ENCODE peak calls at places on chromosomes 3 and 15, in eight cellular contexts. G, R, M, S, Q, X, N and B are unnamed samples.

GRCh38 chr3:185824051-185824466 is 783 bp downstream of the IGF2BP2 start:
- DNase-seq in R (peak; percentile 43), Q (peak; percentile 43), G (no peak), S (no peak), X (no peak), M (peak; percentile 32), N (no peak), B (no peak)

GRCh38 chr15:67076147-67076843 is 10.9 kb downstream of the SMAD3 start:
- DNase-seq in R (peak; percentile 75), S (peak; percentile 72), X (no peak), N (peak; percentile 67), M (peak; percentile 80), G (peak; percentile 86), Q (no peak), B (no peak)

GRCh38 chr3:45606991-45607712 is 12.6 kb downstream of the LIMD1 start:
- DNase-seq in M (no peak), G (no peak), X (no peak), N (no peak), S (no peak), R (peak; percentile 33), Q (no peak), B (no peak)

GRCh38 chr3:30952786-30953185 is 58.3 kb upstream of the GADL1 start:
- DNase-seq in Q (no peak), S (no peak), X (no peak), M (peak; percentile 34), R (no peak), N (no peak), G (peak; percentile 17), B (peak; percentile 8)

GRCh38 chr3:189372205-189372764 is 200.5 kb downstream of the TPRG1 start:
- DNase-seq in S (no peak), Q (no peak), G (no peak), M (no peak), N (no peak), X (no peak), R (peak; percentile 61), B (no peak)

GRCh38 chr3:27976933-27977332 is 254.8 kb upstream of the EOMES start:
- DNase-seq in R (peak; percentile 5), G (peak; percentile 59), S (peak; percentile 27), X (no peak), M (peak; percentile 55), N (no peak), Q (no peak), B (peak; percentile 29)

GRCh38 chr3:195760345-195760983 is 39.7 kb downstream of the MUC20 start:
- DNase-seq in N (no peak), S (no peak), R (no peak), Q (no peak), X (no peak), G (no peak), M (peak; percentile 53), B (no peak)

GRCh38 chr3:46371802-46372340 is 1.1 kb downstream of the CCR5 start:
- DNase-seq in R (no peak), S (no peak), Q (no peak), X (no peak), G (no peak), N (no peak), M (no peak), B (no peak)

GRCh38 chr3:138921316-138922292 is 25.3 kb downstream of the FOXL2 start:
- DNase-seq in X (no peak), S (peak; percentile 21), Q (no peak), M (peak; percentile 87), R (peak; percentile 81), G (peak; percentile 82), N (no peak), B (peak; percentile 82)

GRCh38 chr3:171306631-171307030 is 153.6 kb downstream of the TNIK start:
- DNase-seq in Q (peak; percentile 44), G (peak; percentile 95), M (peak; percentile 95), S (peak; percentile 10), N (no peak), R (peak; percentile 96), X (no peak), B (peak; percentile 89)

GRCh38 chr3:17183951-17184550 is 299.3 kb downstream of the PLCL2 start:
- DNase-seq in N (no peak), Q (no peak), S (peak; percentile 30), G (peak; percentile 59), R (peak; percentile 39), M (peak; percentile 49), X (no peak), B (peak; percentile 16)

GRCh38 chr15:52804526-52805081 is 14.5 kb upstream of the ONECUT1 start:
- DNase-seq in G (no peak), M (no peak), S (no peak), Q (no peak), N (no peak), X (peak; percentile 65), R (no peak), B (no peak)

GRCh38 chr3:115615001-115615447 is 8.3 kb upstream of the GAP43 start:
- DNase-seq in S (no peak), R (peak; percentile 1), X (no peak), M (peak; percentile 12), N (no peak), G (peak; percentile 20), Q (no peak), B (no peak)

DNA sequence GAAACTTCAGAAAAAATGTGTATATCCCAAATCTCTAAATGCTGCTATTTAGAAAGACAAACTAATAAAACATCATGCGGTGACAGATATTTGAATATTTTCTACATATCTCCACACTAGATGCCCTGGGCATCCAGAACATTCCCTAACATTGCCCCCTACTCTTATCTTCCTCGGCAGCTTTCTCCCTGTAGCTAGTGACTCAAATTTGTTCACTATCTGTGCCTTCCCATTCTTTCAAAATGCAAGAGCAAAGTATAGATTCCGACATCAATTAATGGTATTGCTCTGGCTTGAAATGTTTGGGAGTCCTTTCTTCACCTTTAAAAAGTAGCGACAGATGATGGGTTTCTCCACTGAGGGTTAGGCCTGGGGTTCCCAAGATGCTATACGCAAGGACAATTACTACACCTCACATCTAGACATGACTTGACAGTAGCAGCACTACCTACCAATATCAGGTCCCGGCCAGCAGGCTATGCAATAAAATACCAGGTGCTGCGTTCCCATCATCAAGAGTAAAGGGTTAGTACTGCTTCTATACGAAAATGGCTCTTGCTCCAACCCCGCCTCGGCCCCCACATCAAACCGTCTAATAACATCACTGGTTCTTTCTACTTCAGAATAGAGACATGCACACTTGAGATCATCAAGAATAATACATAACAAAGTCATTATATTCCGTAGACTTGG is 615 bp downstream of the UBR1 start:
- DNase-seq in X (peak; percentile 48), G (peak; percentile 13), M (no peak), Q (peak; percentile 41), S (peak; percentile 12), N (peak; percentile 20), R (no peak), B (no peak)
- TF ChIP-seq CTCF in X (no peak), G (no peak), M (no peak), Q (no peak), S (no peak), N (no peak), R (no peak), B (no peak)

DNA sequence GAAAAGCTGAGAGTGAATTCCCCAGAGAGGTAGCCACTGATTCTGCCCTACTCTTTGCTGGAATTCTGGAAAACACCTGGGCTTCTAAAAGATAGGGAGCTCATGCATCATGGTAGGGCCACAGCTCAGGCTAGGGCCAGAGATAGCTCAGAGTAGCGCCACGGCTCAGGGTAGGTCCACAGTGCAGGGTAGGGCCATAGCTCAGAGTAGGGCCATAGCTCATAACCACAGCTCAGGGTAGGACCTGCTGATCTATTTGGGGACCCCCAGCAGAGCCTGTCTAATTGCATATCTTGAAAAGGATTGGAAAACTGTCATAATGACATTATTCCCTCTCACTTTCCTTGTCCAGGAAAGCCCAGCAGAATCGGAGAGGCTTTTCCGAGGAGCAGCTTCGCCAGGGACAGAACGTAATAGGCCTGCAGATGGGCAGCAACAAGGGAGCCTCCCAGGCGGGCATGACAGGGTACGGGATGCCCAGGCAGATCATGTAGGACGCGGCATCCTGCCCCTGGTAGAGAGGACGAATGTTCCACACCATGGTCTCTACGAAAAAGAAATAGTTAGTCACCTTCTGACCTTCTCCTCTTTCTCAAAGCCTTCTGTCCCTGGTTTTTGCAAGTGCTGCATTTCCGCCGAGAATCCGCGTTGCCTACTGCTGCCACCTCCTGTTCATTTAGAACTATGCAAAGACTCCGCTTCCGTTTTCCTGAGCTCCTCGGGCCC is 14.5 kb downstream of the TAGLN3 start:
- DNase-seq in N (peak; percentile 17), X (peak; percentile 62), G (peak; percentile 85), M (peak; percentile 85), R (peak; percentile 84), Q (peak; percentile 55), S (peak; percentile 79), B (peak; percentile 23)
- H3K4me3 ChIP-seq in N (no peak overlapping the region), X (no peak overlapping the region), G (no peak overlapping the region), M (no peak overlapping the region), R (no peak overlapping the region), Q (no peak overlapping the region), S (no peak overlapping the region), B (no peak overlapping the region)

GRCh38 chr3:71303627-71304260 is 279.8 kb downstream of the FOXP1 start:
- DNase-seq in M (no peak), R (no peak), Q (no peak), S (no peak), N (no peak), X (no peak), G (no peak), B (no peak)

GRCh38 chr3:71302604-71303003 is 280.9 kb downstream of the FOXP1 start:
- DNase-seq in R (no peak), S (no peak), N (no peak), M (no peak), X (no peak), Q (no peak), G (no peak), B (no peak)

GRCh38 chr3:71304261-71304646 is 279.3 kb downstream of the FOXP1 start:
- DNase-seq in M (no peak), Q (no peak), G (no peak), X (no peak), S (no peak), N (no peak), R (no peak), B (no peak)

GRCh38 chr3:71305246-71306206 is 278.0 kb downstream of the FOXP1 start:
- DNase-seq in M (peak; percentile 45), X (no peak), S (no peak), N (no peak), Q (peak; percentile 36), G (peak; percentile 32), R (no peak), B (no peak)

GRCh38 chr3:71304684-71305083 is 278.8 kb downstream of the FOXP1 start:
- DNase-seq in X (no peak), Q (no peak), S (no peak), M (peak; percentile 77), G (peak; percentile 78), N (no peak), R (peak; percentile 50), B (no peak)
- TF ChIP-seq CTCF in X (peak; percentile 46), Q (peak; percentile 38), S (no peak), M (peak; percentile 56), G (peak; percentile 57), N (no peak), R (peak; percentile 38), B (peak; percentile 42)

GRCh38 chr3:7285502-7285901 is 424.6 kb downstream of the GRM7 start:
- DNase-seq in M (peak; percentile 44), R (no peak), N (no peak), Q (no peak), G (peak; percentile 45), S (no peak), X (no peak), B (no peak)
- H3K4me3 ChIP-seq in M (no peak overlapping the region), R (no peak overlapping the region), N (no peak overlapping the region), Q (no peak overlapping the region), G (no peak overlapping the region), S (no peak overlapping the region), X (no peak overlapping the region), B (no peak overlapping the region)

DNA sequence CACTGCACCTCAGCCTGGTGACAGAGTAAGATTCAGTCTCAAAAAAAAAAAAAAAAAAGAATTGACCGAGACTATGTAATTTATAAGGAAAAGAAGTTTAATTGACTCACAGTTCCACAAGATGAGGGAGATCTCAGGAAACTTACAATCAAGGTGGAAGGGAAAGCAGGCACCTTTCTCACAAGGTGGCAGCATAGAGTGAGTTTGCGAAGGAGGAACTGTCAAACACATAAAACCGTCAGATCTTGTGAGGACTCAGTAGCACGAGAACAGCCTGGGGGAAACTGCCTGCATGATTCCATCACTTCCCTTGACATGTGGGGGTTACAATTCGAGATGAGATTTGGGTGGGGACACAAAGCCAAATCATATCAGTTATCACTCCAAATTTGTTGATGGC is 380.9 kb downstream of the EDEM1 start:
- DNase-seq in Q (peak; percentile 52), R (no peak), M (no peak), N (no peak), G (no peak), S (peak; percentile 34), X (no peak), B (no peak)
- TF ChIP-seq CTCF in Q (peak; percentile 36), R (no peak), M (no peak), N (peak; percentile 35), G (no peak), S (peak; percentile 24), X (no peak), B (no peak)